ENCODE peak calls at places on chromosomes 1 and 21, in eight cellular contexts. A is astrocyte, V is cardiac fibroblast, X is heart left ventricle, G is fibroblast of mammary gland, Z is fibroblast of lung, B is lung, P is BJ. L is an unnamed sample.

GRCh38 chr1:18513995-18514394 is 33.3 kb downstream of the KLHDC7A start:
- DNase-seq in A (no peak), V (no peak), X (no peak), G (no peak), Z (no peak), B (peak), P (no peak), L (no peak)

GRCh38 chr21:43657355-43658093 is 1.8 kb downstream of the HSF2BP start:
- DNase-seq in A (no peak), V (no peak), X (peak), G (no peak), Z (no peak), B (no peak), P (no peak), L (no peak)

GRCh38 chr1:119084651-119085262 is 55.7 kb downstream of the WARS2 start:
- DNase-seq in A (no peak), V (peak), X (no peak), G (peak), Z (no peak), B (no peak), P (no peak), L (no peak)

GRCh38 chr1:95086949-95087533 is 14.3 kb upstream of the ALG14 start:
- DNase-seq in A (peak), V (peak), X (peak), G (peak), Z (peak), B (no peak), P (peak), L (peak)

GRCh38 chr1:84300991-84301758 is at the start of gene SAMD13:
- DNase-seq in A (peak), V (peak), X (peak), G (peak), Z (peak), B (peak), P (no peak), L (no peak)

GRCh38 chr1:193753038-193753756 is 566.8 kb upstream of the B3GALT2 start:
- DNase-seq in A (no peak), V (no peak), X (no peak), G (no peak), Z (no peak), B (no peak), P (no peak), L (no peak)

GRCh38 chr1:20284046-20284445 is 6.6 kb upstream of the VWA5B1 start:
- DNase-seq in A (no peak), V (no peak), X (no peak), G (no peak), Z (no peak), B (no peak), P (no peak), L (no peak)

GRCh38 chr1:87765686-87766085 is 437.0 kb downstream of the LMO4 start:
- DNase-seq in A (no peak), V (peak), X (no peak), G (peak), Z (no peak), B (no peak), P (no peak), L (peak)

GRCh38 chr1:66761273-66761672 is 9.0 kb downstream of the DYNLT5 start:
- DNase-seq in A (no peak), V (peak), X (no peak), G (peak), Z (no peak), B (no peak), P (no peak), L (peak)

GRCh38 chr1:244255426-244255965 is 196.2 kb downstream of the ADSS2 start:
- DNase-seq in A (no peak), V (no peak), X (no peak), G (no peak), Z (no peak), B (no peak), P (no peak), L (no peak)

GRCh38 chr1:47522890-47523811 is 85.3 kb downstream of the FOXD2 start:
- DNase-seq in A (no peak), V (no peak), X (no peak), G (no peak), Z (no peak), B (no peak), P (no peak), L (no peak)

GRCh38 chr1:46526013-46526688 is 25.3 kb downstream of the KNCN start:
- DNase-seq in A (no peak), V (no peak), X (no peak), G (no peak), Z (no peak), B (no peak), P (no peak), L (no peak)

GRCh38 chr1:211566431-211567025 is 12.4 kb downstream of the SLC30A1 start:
- DNase-seq in A (no peak), V (no peak), X (no peak), G (no peak), Z (no peak), B (no peak), P (no peak), L (no peak)

GRCh38 chr1:179091691-179092165 is 9.9 kb downstream of the TOR3A start:
- DNase-seq in A (no peak), V (peak), X (peak), G (peak), Z (no peak), B (peak), P (no peak), L (peak)

GRCh38 chr1:238789916-238790667 is 596.3 kb upstream of the CHRM3 start:
- DNase-seq in A (no peak), V (no peak), X (no peak), G (no peak), Z (no peak), B (no peak), P (no peak), L (no peak)

GRCh38 chr1:157090196-157090647 is 9.4 kb downstream of the ETV3L start:
- DNase-seq in A (peak), V (peak), X (peak), G (peak), Z (peak), B (peak), P (peak), L (peak)

GRCh38 chr1:94186946-94187345 is 50.4 kb downstream of the ARHGAP29 start:
- DNase-seq in A (no peak), V (no peak), X (no peak), G (no peak), Z (no peak), B (no peak), P (no peak), L (no peak)

GRCh38 chr1:79010589-79010988 is 4.1 kb upstream of the ADGRL4 start:
- DNase-seq in A (no peak), V (no peak), X (no peak), G (no peak), Z (no peak), B (no peak), P (no peak), L (no peak)

GRCh38 chr1:163085041-163085903 is 16.1 kb downstream of the RGS4 start:
- DNase-seq in A (peak), V (peak), X (no peak), G (peak), Z (peak), B (no peak), P (peak), L (no peak)

GRCh38 chr1:55718758-55719671 is 503.9 kb upstream of the USP24 start:
- DNase-seq in A (peak), V (peak), X (peak), G (peak), Z (peak), B (peak), P (peak), L (peak)

GRCh38 chr1:29985376-29985945 is 737.9 kb downstream of the MATN1 start:
- DNase-seq in A (no peak), V (no peak), X (no peak), G (no peak), Z (no peak), B (peak), P (no peak), L (no peak)

GRCh38 chr1:209176866-209177430 is 406.6 kb upstream of the CAMK1G start:
- DNase-seq in A (no peak), V (no peak), X (no peak), G (no peak), Z (no peak), B (no peak), P (no peak), L (no peak)

GRCh38 chr1:2003564-2004131 is at the start of gene CFAP74:
- DNase-seq in A (peak), V (peak), X (peak), G (peak), Z (peak), B (peak), P (no peak), L (no peak)

GRCh38 chr1:172837816-172838680 is 179.1 kb downstream of the FASLG start:
- DNase-seq in A (peak), V (peak), X (no peak), G (peak), Z (peak), B (no peak), P (no peak), L (no peak)

GRCh38 chr1:194624833-194625232 is 1438.4 kb upstream of the B3GALT2 start:
- DNase-seq in A (no peak), V (no peak), X (no peak), G (no peak), Z (no peak), B (no peak), P (no peak), L (no peak)

GRCh38 chr1:97164276-97164639 is 442.7 kb downstream of the PTBP2 start:
- DNase-seq in A (no peak), V (no peak), X (no peak), G (no peak), Z (no peak), B (no peak), P (no peak), L (no peak)

GRCh38 chr1:150067184-150068182 is at the start of gene VPS45:
- DNase-seq in A (peak), V (peak), X (peak), G (peak), Z (peak), B (peak), P (peak), L (peak)

GRCh38 chr1:79422726-79423125 is 416.2 kb upstream of the ADGRL4 start:
- DNase-seq in A (no peak), V (no peak), X (no peak), G (no peak), Z (no peak), B (no peak), P (no peak), L (no peak)

GRCh38 chr1:223664106-223664505 is 1.4 kb downstream of the CAPN8 start:
- DNase-seq in A (no peak), V (no peak), X (no peak), G (no peak), Z (no peak), B (peak), P (no peak), L (no peak)

GRCh38 chr1:181131255-181131901 is 42.9 kb downstream of the IER5 start:
- DNase-seq in A (no peak), V (no peak), X (no peak), G (no peak), Z (no peak), B (no peak), P (no peak), L (no peak)

GRCh38 chr1:214261206-214262123 is 19.5 kb upstream of the SMYD2 start:
- DNase-seq in A (peak), V (peak), X (peak), G (peak), Z (peak), B (peak), P (peak), L (peak)

GRCh38 chr1:110281363-110282290 is 57.5 kb upstream of the RBM15 start:
- DNase-seq in A (no peak), V (no peak), X (no peak), G (no peak), Z (no peak), B (no peak), P (no peak), L (no peak)

GRCh38 chr1:161718559-161719324 is 2.6 kb upstream of the FCRLB start:
- DNase-seq in A (no peak), V (no peak), X (no peak), G (no peak), Z (no peak), B (no peak), P (no peak), L (no peak)

GRCh38 chr1:65772607-65773006 is 20.1 kb upstream of the PDE4B start:
- DNase-seq in A (no peak), V (no peak), X (no peak), G (no peak), Z (no peak), B (no peak), P (no peak), L (no peak)

GRCh38 chr1:89347296-89347695 is 16.6 kb upstream of the GBP6 start:
- DNase-seq in A (no peak), V (no peak), X (no peak), G (no peak), Z (no peak), B (no peak), P (no peak), L (no peak)

GRCh38 chr1:69569281-69569970 is 1.7 kb downstream of the LRRC7 start:
- DNase-seq in A (no peak), V (no peak), X (no peak), G (no peak), Z (peak), B (no peak), P (no peak), L (no peak)

DNA sequence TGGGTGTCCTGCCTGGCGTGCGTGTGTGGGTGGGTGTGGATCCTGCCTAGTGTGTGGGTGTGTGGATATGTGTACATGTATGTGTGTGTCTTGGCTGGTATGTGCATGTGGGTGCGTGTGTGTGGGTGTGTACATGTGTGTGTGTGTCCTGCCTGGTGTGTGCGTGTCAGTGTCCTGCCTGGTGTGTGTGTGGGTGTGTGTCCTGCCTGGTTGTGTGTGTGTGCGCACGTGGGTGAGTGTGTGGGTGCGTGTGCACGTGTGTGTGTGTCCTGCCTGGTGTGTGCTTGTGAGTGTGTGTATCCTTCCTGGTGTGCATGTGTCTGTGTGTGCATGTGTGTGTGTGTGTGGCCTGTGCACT is 60.1 kb downstream of the PRDM16 start:
- DNase-seq in A (no peak), V (no peak), X (no peak), G (no peak), Z (no peak), B (no peak), P (no peak), L (no peak)
- H3K4me3 ChIP-seq in A (no peak), V (no peak), X (no peak), G (no peak), Z (no peak), B (no peak), P (no peak), L (no peak)

DNA sequence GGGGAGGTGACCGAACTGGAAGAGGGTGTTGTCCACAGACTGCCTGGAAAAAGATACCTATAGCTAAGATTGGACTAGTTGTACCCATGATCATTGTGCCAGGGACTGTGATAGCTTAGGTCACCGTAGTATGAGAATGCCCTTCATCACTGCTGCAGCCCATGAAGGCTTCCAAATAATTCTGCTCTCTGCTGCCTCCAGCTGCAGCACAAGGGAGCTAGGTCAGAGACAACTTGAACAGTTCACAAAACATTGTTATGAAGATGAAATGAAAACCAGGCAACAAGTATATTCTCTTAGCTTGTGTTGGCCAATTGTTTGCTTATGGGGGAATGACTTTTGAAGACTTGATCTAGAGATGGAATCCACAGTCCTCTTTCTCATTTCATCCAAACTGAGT is 246.7 kb downstream of the MRPL39 start:
- DNase-seq in A (no peak), V (no peak), X (no peak), G (peak), Z (no peak), B (no peak), P (no peak), L (no peak)
- TF ChIP-seq CTCF in A (peak), V (peak), X (no peak), G (peak), Z (peak), B (no peak), P (peak), L (peak)

GRCh38 chr1:206742702-206743383 is 27.7 kb upstream of the IL19 start:
- DNase-seq in A (no peak), V (no peak), X (no peak), G (no peak), Z (no peak), B (no peak), P (no peak), L (no peak)
- H3K4me3 ChIP-seq in A (no peak), V (no peak), X (no peak), G (no peak), Z (no peak), B (no peak), P (no peak), L (no peak)

GRCh38 chr1:184660462-184661191 is 94.0 kb downstream of the EDEM3 start:
- DNase-seq in A (no peak), V (no peak), X (no peak), G (no peak), Z (no peak), B (no peak), P (no peak), L (no peak)

GRCh38 chr1:184664661-184665060 is 90.0 kb downstream of the EDEM3 start:
- DNase-seq in A (no peak), V (no peak), X (no peak), G (no peak), Z (no peak), B (no peak), P (no peak), L (no peak)

GRCh38 chr1:184665329-184665728 is 89.3 kb downstream of the EDEM3 start:
- DNase-seq in A (no peak), V (no peak), X (no peak), G (no peak), Z (no peak), B (no peak), P (no peak), L (no peak)

GRCh38 chr1:184661801-184662200 is 92.9 kb downstream of the EDEM3 start:
- DNase-seq in A (no peak), V (no peak), X (no peak), G (no peak), Z (no peak), B (no peak), P (no peak), L (no peak)

DNA sequence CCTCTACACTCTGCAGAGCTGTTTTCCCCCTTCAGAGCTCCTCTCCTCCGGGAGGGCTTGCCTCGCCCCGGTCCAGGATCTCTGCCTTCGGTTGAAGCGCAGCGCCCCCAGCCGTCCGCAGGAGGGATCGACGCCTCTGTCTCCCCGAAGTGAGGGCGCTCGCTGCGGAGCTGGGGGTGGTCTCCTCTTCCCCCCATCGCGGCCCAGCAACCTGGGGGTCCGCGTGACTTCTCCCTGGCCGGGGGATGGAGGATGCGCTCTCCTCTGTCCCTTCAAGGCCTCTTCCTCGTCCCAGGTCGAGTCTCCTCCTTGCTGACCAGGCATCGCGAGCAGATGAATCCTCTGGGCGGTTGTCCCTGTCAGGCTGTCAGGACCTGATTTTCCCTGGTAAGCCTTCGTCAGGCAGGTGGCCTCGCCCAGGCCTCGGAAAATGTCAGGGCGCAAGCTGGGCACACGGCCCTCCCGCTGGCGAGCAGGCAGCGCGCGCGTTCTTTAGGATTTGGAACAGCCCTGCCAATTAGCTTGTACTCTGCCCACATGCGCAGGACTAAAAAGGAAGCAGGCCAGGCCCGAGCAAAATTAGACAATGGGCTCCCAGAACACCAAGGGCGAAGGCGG is 90.5 kb downstream of the EDEM3 start:
- DNase-seq in A (peak), V (peak), X (peak), G (peak), Z (peak), B (peak), P (no peak), L (peak)
- TF ChIP-seq CTCF in A (peak), V (peak), X (peak), G (peak), Z (peak), B (peak), P (peak), L (peak)

GRCh38 chr1:23566304-23566703 is 7.0 kb upstream of the ID3 start:
- DNase-seq in A (no peak), V (no peak), X (no peak), G (no peak), Z (no peak), B (no peak), P (no peak), L (no peak)

GRCh38 chr1:23568608-23569383 is 9.5 kb upstream of the ID3 start:
- DNase-seq in A (no peak), V (no peak), X (no peak), G (no peak), Z (no peak), B (no peak), P (no peak), L (no peak)

GRCh38 chr1:23570001-23570691 is 10.8 kb upstream of the ID3 start:
- DNase-seq in A (no peak), V (no peak), X (no peak), G (no peak), Z (no peak), B (no peak), P (no peak), L (no peak)

GRCh38 chr1:23567996-23568607 is 8.8 kb upstream of the ID3 start:
- DNase-seq in A (no peak), V (no peak), X (no peak), G (no peak), Z (no peak), B (no peak), P (no peak), L (no peak)

DNA sequence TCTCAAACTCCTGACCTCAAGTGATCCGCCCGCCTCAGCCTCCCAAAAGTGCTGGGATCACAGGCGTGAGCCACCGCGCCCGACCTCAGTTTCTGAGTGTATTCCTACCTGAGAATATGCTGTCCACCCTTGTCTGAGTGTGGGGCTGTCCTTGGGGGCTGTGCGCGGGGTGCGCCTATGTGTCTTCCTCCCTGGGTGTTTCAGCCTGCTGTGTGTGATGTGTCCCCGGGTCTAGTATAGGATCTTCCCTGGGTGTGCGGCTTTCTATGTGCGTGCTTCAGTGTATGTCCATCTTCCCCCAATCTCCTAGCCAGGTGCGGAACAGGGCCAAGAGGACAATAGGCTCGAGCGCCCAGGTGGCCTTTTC is 8.3 kb upstream of the ID3 start:
- DNase-seq in A (no peak), V (no peak), X (no peak), G (no peak), Z (no peak), B (no peak), P (no peak), L (no peak)
- H3K4me3 ChIP-seq in A (no peak), V (peak), X (peak), G (peak), Z (no peak), B (no peak), P (peak), L (peak)

L was measured in AG09309.